ENCODE peak calls at places on chromosomes 12 and 14, in ten cellular contexts. U, A, W, E, L, D, G, Y, Q and O are unnamed samples.

GRCh38 chr14:69625299-69626131 is 14.1 kb downstream of the SUSD6 start:
- DNase-seq in A (peak; percentile 70), Q (peak; percentile 69), G (peak; percentile 54), E (peak; percentile 60), U (no peak), D (peak; percentile 13), L (peak; percentile 61), W (peak; percentile 53), Y (peak; percentile 78), O (no peak)

GRCh38 chr12:42985506-42985905 is 396.0 kb upstream of the PRICKLE1 start:
- DNase-seq in E (no peak), Y (no peak), G (no peak), D (no peak), L (no peak), A (no peak), W (peak; percentile 13), U (no peak), Q (no peak), O (no peak)

GRCh38 chr12:53220857-53221202 is 11.2 kb downstream of the RARG start:
- DNase-seq in G (peak; percentile 98), L (peak; percentile 92), Y (peak; percentile 87), D (peak; percentile 47), W (peak; percentile 96), U (peak; percentile 79), E (peak; percentile 63), A (peak; percentile 94), Q (peak; percentile 69), O (peak; percentile 74)

GRCh38 chr14:50049703-50050102 is 66.7 kb downstream of the VCPKMT start:
- DNase-seq in Q (no peak), L (no peak), G (no peak), Y (no peak), A (no peak), W (no peak), U (no peak), E (no peak), D (no peak), O (no peak)

GRCh38 chr14:100602621-100603020 is 15.4 kb upstream of the BEGAIN start:
- DNase-seq in Y (no peak), A (no peak), Q (no peak), D (no peak), E (no peak), U (no peak), G (no peak), W (no peak), L (no peak), O (no peak)

GRCh38 chr14:52076334-52076733 is 7.5 kb upstream of the NID2 start:
- DNase-seq in E (no peak), D (peak; percentile 56), Y (peak; percentile 65), A (no peak), L (no peak), G (no peak), U (no peak), Q (no peak), W (peak; percentile 69), O (no peak)

GRCh38 chr12:65123435-65124063 is 2.4 kb upstream of the WIF1 start:
- DNase-seq in L (peak; percentile 17), Q (no peak), D (no peak), W (peak; percentile 52), A (peak; percentile 10), Y (peak; percentile 40), E (no peak), G (peak; percentile 18), U (peak; percentile 58), O (no peak)

GRCh38 chr14:71852201-71852600 is 80.0 kb upstream of the RGS6 start:
- DNase-seq in D (no peak), Y (no peak), A (no peak), U (no peak), Q (no peak), G (no peak), L (no peak), E (no peak), W (peak; percentile 38), O (no peak)

GRCh38 chr14:73717247-73717646 is 3.1 kb upstream of the PNMA1 start:
- DNase-seq in D (no peak), L (no peak), U (peak; percentile 19), W (no peak), Y (no peak), A (no peak), Q (no peak), E (no peak), G (peak; percentile 23), O (no peak)

GRCh38 chr14:83548061-83548839 is 1981.7 kb upstream of the FLRT2 start:
- DNase-seq in D (no peak), L (no peak), W (peak; percentile 3), Y (peak; percentile 4), Q (no peak), A (no peak), U (no peak), E (no peak), G (no peak), O (no peak)

GRCh38 chr12:23359975-23360638 is 589.4 kb downstream of the SOX5 start:
- DNase-seq in A (no peak), E (no peak), W (no peak), Y (no peak), G (no peak), Q (no peak), U (no peak), D (no peak), L (no peak), O (no peak)

GRCh38 chr12:15910468-15910863 is 666 bp upstream of the DERA start:
- DNase-seq in W (no peak), A (no peak), D (no peak), E (no peak), L (no peak), Q (no peak), Y (peak; percentile 21), G (no peak), U (no peak), O (no peak)

GRCh38 chr12:95200128-95200973 is 16.9 kb downstream of the FGD6 start:
- DNase-seq in L (no peak), U (peak; percentile 8), Y (peak; percentile 52), G (no peak), D (no peak), A (no peak), E (no peak), Q (no peak), W (peak; percentile 66), O (no peak)

GRCh38 chr12:14828896-14829295 is 14.4 kb downstream of the ART4 start:
- DNase-seq in W (no peak), E (no peak), G (peak; percentile 12), A (no peak), Y (peak; percentile 39), U (no peak), Q (no peak), L (no peak), D (no peak), O (no peak)

GRCh38 chr12:99611590-99611989 is 36.0 kb upstream of the GARIN6 start:
- DNase-seq in G (no peak), Y (no peak), E (no peak), D (no peak), U (no peak), W (no peak), L (no peak), A (no peak), Q (no peak), O (no peak)